ENCODE peak calls at places on chromosome 6, in eight cellular contexts. K is IMR-90, S is HL-60, O is ACHN, J is T-helper 22 cell, H is NCI-H1092 treated with DMSO at 0.1 percent for 48 hours, D is bronchial epithelial cell, Z is adrenal gland. Y is an unnamed sample.

GRCh38 chr6:27422651-27423332 is 34.2 kb downstream of the ZNF391 start:
- DNase-seq in K (no peak), S (no peak), O (no peak), J (no peak), H (no peak), D (no peak), Z (no peak), Y (no peak)

GRCh38 chr6:52579006-52579660 is 2.3 kb upstream of the TRAM2 start:
- DNase-seq in K (no peak), S (no peak), O (no peak), J (no peak), H (no peak), D (no peak), Z (no peak), Y (no peak)

GRCh38 chr6:35089935-35090505 is 51.1 kb downstream of the TCP11 start:
- DNase-seq in K (peak; percentile 83), S (peak; percentile 86), O (no peak), J (no peak), H (no peak), D (no peak), Z (no peak), Y (no peak)

GRCh38 chr6:49913656-49914055 is 47.3 kb upstream of the CRISP1 start:
- DNase-seq in K (no peak), S (no peak), O (no peak), J (no peak), H (peak; percentile 62), D (peak; percentile 53), Z (no peak), Y (peak; percentile 79)

GRCh38 chr6:167748458-167749379 is 78.0 kb upstream of the AFDN start:
- DNase-seq in K (no peak), S (no peak), O (no peak), J (no peak), H (no peak), D (no peak), Z (peak; percentile 17), Y (no peak)

GRCh38 chr6:47169785-47170685 is 127.9 kb upstream of the ADGRF1 start:
- DNase-seq in K (peak; percentile 47), S (no peak), O (no peak), J (no peak), H (no peak), D (peak; percentile 99), Z (no peak), Y (no peak)

GRCh38 chr6:151325075-151326050 is 66.0 kb downstream of the ZBTB2 start:
- DNase-seq in K (peak; percentile 73), S (no peak), O (peak; percentile 83), J (no peak), H (no peak), D (peak; percentile 45), Z (peak; percentile 51), Y (peak; percentile 78)

GRCh38 chr6:110874880-110875547 is 429 bp downstream of the AMD1 start:
- DNase-seq in K (no peak), S (no peak), O (peak; percentile 34), J (peak; percentile 16), H (no peak), D (no peak), Z (peak; percentile 64), Y (no peak)

GRCh38 chr6:166630421-166630820 is 3.4 kb upstream of the RPS6KA2 start:
- DNase-seq in K (no peak), S (no peak), O (no peak), J (no peak), H (no peak), D (no peak), Z (no peak), Y (no peak)

GRCh38 chr6:30682181-30683117 is 4.0 kb downstream of the PPP1R18 start:
- DNase-seq in K (peak; percentile 95), S (peak; percentile 99), O (peak; percentile 77), J (peak; percentile 87), H (no peak), D (peak; percentile 86), Z (peak; percentile 88), Y (no peak)

GRCh38 chr6:71258078-71258866 is 30.3 kb upstream of the OGFRL1 start:
- DNase-seq in K (no peak), S (no peak), O (no peak), J (no peak), H (no peak), D (no peak), Z (no peak), Y (no peak)

GRCh38 chr6:13474360-13474759 is 13.0 kb downstream of the GFOD1 start:
- DNase-seq in K (peak; percentile 24), S (no peak), O (no peak), J (no peak), H (no peak), D (peak; percentile 95), Z (no peak), Y (no peak)

GRCh38 chr6:5657684-5658429 is 348.9 kb downstream of the NRN1 start:
- DNase-seq in K (peak; percentile 66), S (peak; percentile 87), O (no peak), J (no peak), H (no peak), D (no peak), Z (peak; percentile 9), Y (no peak)

GRCh38 chr6:29995346-29995777 is 53.0 kb downstream of the HLA-A start:
- DNase-seq in K (peak; percentile 11), S (peak; percentile 45), O (peak; percentile 16), J (no peak), H (no peak), D (peak; percentile 47), Z (no peak), Y (no peak)

GRCh38 chr6:165292657-165293056 is 16.7 kb downstream of the C6orf118 start:
- DNase-seq in K (no peak), S (no peak), O (no peak), J (no peak), H (no peak), D (no peak), Z (no peak), Y (no peak)

GRCh38 chr6:82083646-82084045 is 163.9 kb downstream of the IBTK start:
- DNase-seq in K (peak; percentile 78), S (no peak), O (no peak), J (no peak), H (no peak), D (no peak), Z (no peak), Y (no peak)

GRCh38 chr6:27188885-27189418 is 58.5 kb upstream of the PRSS16 start:
- DNase-seq in K (peak; percentile 83), S (peak; percentile 68), O (peak; percentile 82), J (peak; percentile 17), H (peak; percentile 32), D (peak; percentile 75), Z (peak; percentile 74), Y (peak; percentile 85)

GRCh38 chr6:136235233-136235564 is 14.9 kb downstream of the MTFR2 start:
- DNase-seq in K (peak; percentile 91), S (no peak), O (no peak), J (no peak), H (no peak), D (peak; percentile 88), Z (no peak), Y (no peak)

GRCh38 chr6:169086020-169086419 is 167.6 kb downstream of the THBS2 start:
- DNase-seq in K (no peak), S (no peak), O (no peak), J (no peak), H (no peak), D (peak; percentile 62), Z (no peak), Y (no peak)

GRCh38 chr6:127459231-127459641 is at the start of gene KIAA0408:
- DNase-seq in K (peak; percentile 87), S (no peak), O (no peak), J (no peak), H (no peak), D (peak; percentile 31), Z (peak; percentile 46), Y (no peak)

GRCh38 chr6:87661016-87661415 is 41.0 kb downstream of the AKIRIN2 start:
- DNase-seq in K (peak; percentile 55), S (no peak), O (no peak), J (no peak), H (no peak), D (no peak), Z (no peak), Y (no peak)

GRCh38 chr6:60670036-60670435 is 1616.0 kb downstream of the KHDRBS2 start:
- DNase-seq in K (no peak), S (no peak), O (no peak), J (no peak), H (no peak), D (no peak), Z (no peak), Y (no peak)

GRCh38 chr6:169339731-169340314 is 86.2 kb upstream of the THBS2 start:
- DNase-seq in K (no peak), S (no peak), O (no peak), J (no peak), H (no peak), D (no peak), Z (no peak), Y (no peak)

GRCh38 chr6:126198581-126198980 is 141.3 kb upstream of the CENPW start:
- DNase-seq in K (no peak), S (no peak), O (no peak), J (no peak), H (peak; percentile 65), D (no peak), Z (no peak), Y (no peak)

GRCh38 chr6:131084982-131085381 is 21.9 kb upstream of the EPB41L2 start:
- DNase-seq in K (no peak), S (no peak), O (no peak), J (no peak), H (no peak), D (no peak), Z (no peak), Y (no peak)

GRCh38 chr6:33984466-33985332 is 161.2 kb downstream of the GRM4 start:
- DNase-seq in K (no peak), S (no peak), O (no peak), J (no peak), H (no peak), D (no peak), Z (no peak), Y (no peak)

GRCh38 chr6:169370666-169371343 is 117.2 kb upstream of the THBS2 start:
- DNase-seq in K (no peak), S (no peak), O (no peak), J (no peak), H (no peak), D (no peak), Z (no peak), Y (no peak)

GRCh38 chr6:7899889-7900213 is 10.7 kb downstream of the TXNDC5 start:
- DNase-seq in K (no peak), S (no peak), O (no peak), J (no peak), H (no peak), D (no peak), Z (no peak), Y (peak; percentile 45)